ENCODE peak calls at places on chromosomes 1 and 21, in four cellular contexts. R is foreskin fibroblast; X is endothelial cell of umbilical vein; D is CD4-positive, CD25-positive, alpha-beta regulatory T cell. G is an unnamed sample.

GRCh38 chr1:195934839-195935557 is 673.2 kb downstream of the KCNT2 start:
- DNase-seq in R (peak), X (no peak), D (no peak), G (no peak)

GRCh38 chr21:32770514-32771133 is 931 bp downstream of the PAXBP1 start:
- DNase-seq in R (peak), X (peak), D (peak), G (no peak)

GRCh38 chr1:112778136-112778535 is 63.0 kb upstream of the PPM1J start:
- DNase-seq in R (no peak), X (no peak), D (no peak), G (no peak)

GRCh38 chr1:30765610-30766434 is 8.2 kb upstream of the LAPTM5 start:
- DNase-seq in R (no peak), X (no peak), D (no peak), G (no peak)

GRCh38 chr1:107669996-107670395 is 295.0 kb downstream of the VAV3 start:
- DNase-seq in R (peak), X (peak), D (no peak), G (no peak)

GRCh38 chr1:5637171-5637570 is 355.1 kb downstream of the NPHP4 start:
- DNase-seq in R (no peak), X (no peak), D (no peak), G (peak)

GRCh38 chr1:165153182-165153581 is 203.3 kb downstream of the LMX1A start:
- DNase-seq in R (no peak), X (no peak), D (no peak), G (no peak)

GRCh38 chr1:2358651-2359640 is 32.4 kb downstream of the MORN1 start:
- DNase-seq in R (no peak), X (no peak), D (no peak), G (no peak)

GRCh38 chr1:245606157-245606725 is 451.5 kb downstream of the KIF26B start:
- DNase-seq in R (no peak), X (no peak), D (no peak), G (no peak)

GRCh38 chr1:244002721-244003120 is 48.4 kb upstream of the ZBTB18 start:
- DNase-seq in R (no peak), X (no peak), D (no peak), G (peak)

GRCh38 chr1:154418062-154418897 is 13.1 kb downstream of the IL6R start:
- DNase-seq in R (no peak), X (peak), D (peak), G (no peak)

GRCh38 chr1:183443025-183443424 is 24.8 kb upstream of the NMNAT2 start:
- DNase-seq in R (peak), X (no peak), D (no peak), G (peak)

GRCh38 chr1:70840260-70840953 is 207.2 kb downstream of the PTGER3 start:
- DNase-seq in R (no peak), X (no peak), D (no peak), G (no peak)

GRCh38 chr1:3773572-3774502 is 1.3 kb downstream of the SMIM1 start:
- DNase-seq in R (no peak), X (no peak), D (no peak), G (no peak)

GRCh38 chr1:196877964-196878363 is 9.9 kb upstream of the CFHR4 start:
- DNase-seq in R (peak), X (no peak), D (no peak), G (no peak)

GRCh38 chr1:27879374-27880082 is 7.2 kb downstream of the THEMIS2 start:
- DNase-seq in R (no peak), X (no peak), D (no peak), G (no peak)

GRCh38 chr1:151398691-151399065 is 695 bp upstream of the PSMB4 start:
- DNase-seq in R (no peak), X (no peak), D (no peak), G (peak)

GRCh38 chr1:243731301-243731891 is 118.6 kb downstream of the AKT3 start:
- DNase-seq in R (no peak), X (peak), D (no peak), G (no peak)

GRCh38 chr1:93908394-93909145 is 660 bp downstream of the GCLM start:
- DNase-seq in R (peak), X (peak), D (peak), G (peak)

GRCh38 chr1:226627050-226627755 is 78.6 kb downstream of the STUM start:
- DNase-seq in R (no peak), X (no peak), D (no peak), G (no peak)

GRCh38 chr21:45302082-45303061 is 14.7 kb upstream of the POFUT2 start:
- DNase-seq in R (no peak), X (peak), D (peak), G (no peak)

GRCh38 chr1:42490237-42490636 is 27.2 kb downstream of the CCDC30 start:
- DNase-seq in R (no peak), X (no peak), D (no peak), G (no peak)

GRCh38 chr1:236066054-236066453 is 1.2 kb upstream of the NID1 start:
- DNase-seq in R (no peak), X (peak), D (no peak), G (no peak)

GRCh38 chr1:222048030-222048632 is 306.2 kb upstream of the DUSP10 start:
- DNase-seq in R (peak), X (no peak), D (no peak), G (no peak)

GRCh38 chr1:165871311-165872067 is 44.1 kb downstream of the UCK2 start:
- DNase-seq in R (no peak), X (peak), D (peak), G (peak)

GRCh38 chr1:184940694-184941093 is 33.6 kb downstream of the NIBAN1 start:
- DNase-seq in R (no peak), X (no peak), D (no peak), G (no peak)

GRCh38 chr1:110508038-110508437 is 10.9 kb downstream of the KCNA10 start:
- DNase-seq in R (peak), X (no peak), D (no peak), G (no peak)

DNA sequence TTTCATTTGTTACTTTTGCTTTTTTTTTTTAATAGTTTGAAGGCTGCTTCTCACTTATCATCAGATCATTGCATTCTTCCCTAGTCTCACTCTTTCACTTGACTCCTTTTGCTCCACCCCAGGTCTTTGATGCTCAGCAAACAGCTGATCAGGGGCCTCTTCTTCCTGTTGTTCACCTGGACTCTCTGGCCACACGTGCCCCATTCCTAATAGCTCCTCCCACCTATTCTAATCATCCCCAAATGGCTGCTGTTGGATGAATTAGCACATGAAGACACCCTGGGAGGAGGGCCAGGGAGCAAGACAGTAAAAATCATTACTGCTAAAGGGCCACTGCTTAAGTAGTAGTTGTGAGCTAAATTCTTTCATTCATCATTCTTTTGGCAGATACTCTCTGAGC is 119.5 kb downstream of the MAB21L3 start:
- DNase-seq in R (no peak), X (no peak), D (no peak), G (no peak)
- H3K4me3 ChIP-seq in R (no peak), X (no peak), D (no peak), G (no peak)

DNA sequence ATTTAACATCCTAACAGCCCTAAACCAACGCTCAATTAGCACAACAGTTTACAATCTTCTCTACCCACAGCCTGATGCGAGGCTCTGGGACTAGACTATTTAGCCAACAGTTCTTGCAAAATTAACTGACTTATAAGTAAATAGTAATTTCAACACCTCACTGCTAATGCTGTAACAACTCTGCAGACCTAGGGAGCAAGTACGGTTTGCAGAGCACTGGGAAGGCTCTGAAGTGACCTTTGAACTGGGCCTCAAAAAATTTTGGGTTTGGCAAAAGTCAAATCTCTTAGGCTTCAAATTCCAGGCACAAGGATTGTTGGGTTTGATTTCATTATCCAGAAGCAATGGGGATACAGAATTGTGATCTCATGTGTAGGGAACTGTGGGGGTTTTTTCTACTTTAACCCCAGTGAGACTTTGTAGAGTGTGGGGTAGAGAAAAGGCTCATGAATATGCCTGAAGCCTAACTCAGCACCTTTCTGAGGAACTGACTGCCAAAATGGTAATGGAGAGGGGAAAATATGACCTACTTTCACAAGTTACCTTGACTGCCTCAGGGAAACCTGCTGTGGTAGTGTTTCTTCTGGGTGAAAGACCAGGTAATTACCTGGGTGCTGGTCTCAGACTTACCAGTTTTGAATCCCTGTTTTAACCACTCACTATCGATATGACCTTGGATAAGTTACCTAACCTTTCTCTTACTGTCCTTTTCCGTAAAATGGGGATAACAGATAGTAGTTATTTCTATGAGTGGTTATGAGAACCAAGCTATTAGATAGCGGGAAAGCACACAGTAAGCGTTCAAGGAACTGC is 889 bp upstream of the TXLNA start:
- DNase-seq in R (no peak), X (no peak), D (no peak), G (no peak)
- H3K4me3 ChIP-seq in R (peak), X (no peak), D (peak), G (peak)

GRCh38 chr1:200242379-200243041 is 167.3 kb downstream of the ZNF281 start:
- DNase-seq in R (peak), X (peak), D (no peak), G (no peak)
- H3K4me3 ChIP-seq in R (peak), X (no peak), D (no peak), G (no peak)

DNA sequence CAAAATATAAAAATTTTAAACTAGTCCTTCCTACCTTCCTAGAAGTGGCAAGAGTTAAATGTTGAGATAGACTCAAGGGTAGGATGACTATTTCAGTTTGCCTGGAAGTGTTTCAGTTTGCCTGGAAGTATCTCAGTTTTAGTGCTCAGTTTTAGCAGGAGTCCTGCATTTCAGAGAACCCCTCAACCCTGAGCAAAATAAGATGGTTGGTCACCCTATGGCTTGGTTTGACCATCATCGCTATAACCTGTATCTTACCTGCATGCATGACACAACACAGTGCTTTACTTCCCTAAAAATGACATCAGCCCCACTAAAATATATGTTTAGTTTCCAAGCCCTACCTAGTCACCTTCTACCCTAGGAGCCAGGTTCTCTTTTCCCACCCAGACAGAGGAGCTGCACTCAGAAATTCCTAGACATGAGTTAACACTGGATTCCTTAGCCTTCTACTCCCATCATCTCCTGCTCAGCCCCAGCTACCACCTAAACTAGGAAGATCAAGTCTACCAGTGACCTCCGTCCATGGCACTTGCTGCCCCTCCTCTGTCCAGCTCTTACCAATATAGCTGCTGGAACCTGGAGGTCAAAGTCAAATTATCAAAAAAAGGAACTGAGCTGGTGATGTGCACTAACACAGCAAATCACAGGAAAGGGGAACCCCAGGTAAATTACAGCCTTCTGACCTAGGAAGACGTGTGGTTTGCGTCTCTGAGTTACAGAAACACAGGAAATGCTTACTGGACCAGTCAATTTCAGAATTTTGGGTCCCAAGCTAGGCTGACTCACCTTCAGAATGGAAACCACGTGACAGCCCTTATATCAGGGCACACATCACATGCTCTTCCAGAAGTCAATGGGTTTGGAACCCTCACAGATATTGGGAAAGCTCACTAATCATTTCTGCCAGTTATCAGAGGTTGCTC is 2.2 kb upstream of the G0S2 start:
- DNase-seq in R (no peak), X (no peak), D (no peak), G (no peak)
- H3K4me3 ChIP-seq in R (no peak), X (no peak), D (no peak), G (no peak)

GRCh38 chr1:25756210-25756609 is 43.8 kb upstream of the SELENON start:
- DNase-seq in R (no peak), X (peak), D (no peak), G (no peak)
- H3K4me3 ChIP-seq in R (no peak), X (no peak), D (no peak), G (no peak)

GRCh38 chr1:34754878-34755637 is at the start of gene GJB5:
- DNase-seq in R (no peak), X (no peak), D (no peak), G (no peak)

GRCh38 chr1:34750610-34751009 is 4.2 kb upstream of the GJB5 start:
- DNase-seq in R (no peak), X (no peak), D (no peak), G (no peak)

GRCh38 chr1:34755961-34756360 is 1.1 kb downstream of the GJB5 start:
- DNase-seq in R (no peak), X (no peak), D (no peak), G (no peak)

GRCh38 chr1:34749983-34750382 is 4.9 kb upstream of the GJB5 start:
- DNase-seq in R (no peak), X (no peak), D (no peak), G (no peak)

GRCh38 chr1:34753163-34753562 is 1.7 kb upstream of the GJB5 start:
- DNase-seq in R (no peak), X (no peak), D (no peak), G (no peak)
- H3K4me3 ChIP-seq in R (no peak), X (no peak), D (no peak), G (no peak)